ENCODE peak calls at places on chromosomes 16 and 17, in eight cellular contexts. F is cardiac fibroblast, O is fibroblast of pulmonary artery, P is psoas muscle, U is A549, W is GM13976, Q is bronchial epithelial cell, I is H9. M is an unnamed sample.
A peak's percentile ranks its signal among the peaks of the same experiment; 100 is the strongest.

GRCh38 chr17:64683791-64684190 is 21.7 kb upstream of the SMURF2 start:
- DNase-seq in F (peak; percentile 85), O (peak; percentile 31), P (no peak), U (no peak), W (no peak), Q (no peak), I (no peak), M (no peak)

GRCh38 chr16:26863971-26864370 is 202.8 kb upstream of the C16orf82 start:
- DNase-seq in F (no peak), O (no peak), P (no peak), U (no peak), W (no peak), Q (no peak), I (no peak), M (no peak)

GRCh38 chr16:69820926-69821541 is 58.9 kb downstream of the WWP2 start:
- DNase-seq in F (no peak), O (peak; percentile 6), P (peak; percentile 23), U (no peak), W (no peak), Q (no peak), I (no peak), M (no peak)

GRCh38 chr16:74718741-74719610 is 18.3 kb upstream of the MLKL start:
- DNase-seq in F (no peak), O (no peak), P (no peak), U (no peak), W (no peak), Q (no peak), I (no peak), M (no peak)

GRCh38 chr16:48300391-48300856 is 53.1 kb upstream of the ABCC11 start:
- DNase-seq in F (peak; percentile 76), O (peak; percentile 81), P (peak; percentile 23), U (peak; percentile 12), W (no peak), Q (no peak), I (no peak), M (peak; percentile 62)

GRCh38 chr16:11084484-11085024 is 140.2 kb downstream of the CLEC16A start:
- DNase-seq in F (peak; percentile 81), O (peak; percentile 76), P (no peak), U (no peak), W (no peak), Q (no peak), I (no peak), M (no peak)

GRCh38 chr16:81486555-81487061 is 42.0 kb downstream of the CMIP start:
- DNase-seq in F (peak; percentile 70), O (peak; percentile 51), P (peak; percentile 69), U (no peak), W (no peak), Q (no peak), I (no peak), M (no peak)

GRCh38 chr17:1563786-1564613 is 1.4 kb upstream of the PITPNA start:
- DNase-seq in F (no peak), O (no peak), P (no peak), U (peak; percentile 39), W (no peak), Q (no peak), I (no peak), M (no peak)

GRCh38 chr16:62642677-62643076 is 606.4 kb upstream of the CDH8 start:
- DNase-seq in F (no peak), O (no peak), P (no peak), U (no peak), W (no peak), Q (no peak), I (no peak), M (no peak)

GRCh38 chr17:62892870-62893338 is 73.1 kb upstream of the TANC2 start:
- DNase-seq in F (peak; percentile 95), O (peak; percentile 87), P (no peak), U (peak; percentile 88), W (no peak), Q (peak; percentile 99), I (peak; percentile 47), M (no peak)

GRCh38 chr16:425082-425718 is at the start of gene RAB11FIP3:
- DNase-seq in F (peak; percentile 75), O (peak; percentile 74), P (peak; percentile 86), U (peak; percentile 87), W (peak; percentile 97), Q (peak; percentile 37), I (peak; percentile 85), M (no peak)

GRCh38 chr17:2703606-2704005 is 8.0 kb downstream of the CLUH start:
- DNase-seq in F (no peak), O (no peak), P (no peak), U (no peak), W (no peak), Q (no peak), I (no peak), M (no peak)

GRCh38 chr17:17682737-17683675 is 1.7 kb downstream of the RAI1 start:
- DNase-seq in F (peak; percentile 83), O (peak; percentile 88), P (peak; percentile 71), U (peak; percentile 74), W (peak; percentile 70), Q (peak; percentile 43), I (peak; percentile 65), M (no peak)

GRCh38 chr16:50731130-50731988 is 10.5 kb upstream of the CYLD start:
- DNase-seq in F (no peak), O (no peak), P (no peak), U (no peak), W (no peak), Q (no peak), I (no peak), M (no peak)

GRCh38 chr16:78686601-78687000 is 587.1 kb downstream of the WWOX start:
- DNase-seq in F (peak; percentile 6), O (no peak), P (no peak), U (no peak), W (no peak), Q (no peak), I (no peak), M (no peak)

GRCh38 chr16:14125030-14125681 is 54.0 kb downstream of the MRTFB start:
- DNase-seq in F (no peak), O (no peak), P (no peak), U (no peak), W (no peak), Q (no peak), I (no peak), M (no peak)

GRCh38 chr17:37278247-37278894 is 97.4 kb upstream of the C17orf78 start:
- DNase-seq in F (no peak), O (no peak), P (no peak), U (no peak), W (no peak), Q (peak; percentile 31), I (no peak), M (peak; percentile 73)

GRCh38 chr17:72008236-72008874 is 112.5 kb upstream of the SOX9 start:
- DNase-seq in F (peak; percentile 26), O (peak; percentile 11), P (no peak), U (no peak), W (no peak), Q (peak; percentile 79), I (no peak), M (no peak)

GRCh38 chr16:85412911-85413520 is 200.1 kb upstream of the GSE1 start:
- DNase-seq in F (no peak), O (no peak), P (no peak), U (no peak), W (no peak), Q (no peak), I (no peak), M (no peak)

GRCh38 chr16:47136101-47136820 is 7.5 kb downstream of the NETO2 start:
- DNase-seq in F (peak; percentile 76), O (peak; percentile 76), P (no peak), U (peak; percentile 25), W (peak; percentile 29), Q (peak; percentile 88), I (no peak), M (peak; percentile 31)

GRCh38 chr17:78665952-78666920 is 89.0 kb upstream of the DNAH17 start:
- DNase-seq in F (no peak), O (no peak), P (peak; percentile 50), U (no peak), W (peak; percentile 59), Q (peak; percentile 34), I (no peak), M (no peak)

GRCh38 chr17:46264456-46265198 is 30.3 kb upstream of the LRRC37A start:
- DNase-seq in F (peak; percentile 86), O (peak; percentile 78), P (no peak), U (peak; percentile 64), W (no peak), Q (peak; percentile 91), I (peak; percentile 43), M (no peak)

GRCh38 chr16:79540825-79541595 is 59.5 kb downstream of the MAF start:
- DNase-seq in F (no peak), O (no peak), P (peak; percentile 37), U (no peak), W (no peak), Q (no peak), I (no peak), M (no peak)

GRCh38 chr17:48908047-48908843 is at the start of gene UBE2Z:
- DNase-seq in F (peak; percentile 96), O (peak; percentile 97), P (peak; percentile 94), U (peak; percentile 99), W (peak; percentile 96), Q (peak; percentile 81), I (peak; percentile 99), M (peak; percentile 86)
- TF ChIP-seq CTCF in F (no peak), O (no peak), P (no peak), U (peak; percentile 31), W (peak; percentile 31), Q (peak; percentile 20), I (peak; percentile 28), M (peak; percentile 53)

GRCh38 chr17:30299000-30299399 is 7.3 kb upstream of the BLMH start:
- DNase-seq in F (peak; percentile 47), O (peak; percentile 56), P (no peak), U (peak; percentile 34), W (no peak), Q (no peak), I (no peak), M (no peak)
- TF ChIP-seq CTCF in F (peak; percentile 39), O (peak; percentile 56), P (no peak), U (peak; percentile 67), W (no peak), Q (peak; percentile 22), I (peak; percentile 40), M (peak; percentile 43)

GRCh38 chr17:38918129-38918913 is 7.1 kb upstream of the LASP1NB start:
- DNase-seq in F (no peak), O (no peak), P (no peak), U (no peak), W (no peak), Q (no peak), I (peak; percentile 77), M (no peak)

GRCh38 chr17:38915639-38915995 is 9.8 kb upstream of the LASP1NB start:
- DNase-seq in F (no peak), O (no peak), P (peak; percentile 3), U (no peak), W (no peak), Q (no peak), I (no peak), M (peak; percentile 32)

GRCh38 chr17:38916771-38917170 is 8.6 kb upstream of the LASP1NB start:
- DNase-seq in F (no peak), O (no peak), P (no peak), U (no peak), W (no peak), Q (no peak), I (no peak), M (no peak)

GRCh38 chr17:38918916-38919315 is 6.5 kb upstream of the LASP1NB start:
- DNase-seq in F (no peak), O (no peak), P (no peak), U (no peak), W (no peak), Q (no peak), I (no peak), M (no peak)

GRCh38 chr17:38917259-38917658 is 8.2 kb upstream of the LASP1NB start:
- DNase-seq in F (no peak), O (no peak), P (no peak), U (no peak), W (no peak), Q (no peak), I (no peak), M (no peak)
- TF ChIP-seq CTCF in F (no peak), O (no peak), P (no peak), U (peak; percentile 42), W (no peak), Q (no peak), I (peak; percentile 44), M (peak; percentile 25)

GRCh38 chr16:64983983-64984382 is 137.9 kb downstream of the CDH11 start:
- DNase-seq in F (peak; percentile 93), O (peak; percentile 90), P (no peak), U (peak; percentile 40), W (no peak), Q (peak; percentile 66), I (peak; percentile 77), M (no peak)
- TF ChIP-seq CTCF in F (peak; percentile 89), O (peak; percentile 80), P (peak; percentile 26), U (peak; percentile 8), W (peak; percentile 7), Q (peak; percentile 74), I (peak; percentile 85), M (peak; percentile 24)